ENCODE peak calls at places on chromosome 16, in five cellular contexts. One of them, this sample, is unnamed.

GRCh38 chr16:27285676-27286196 is 17.2 kb upstream of the NSMCE1 start:
- DNase-seq in tibial artery: peak; percentile 70
- DNase-seq in GM13977: no peak
- DNase-seq in thyroid gland: no peak
- DNase-seq in progenitor cell of endocrine pancreas: no peak
- DNase-seq in this sample: no peak

GRCh38 chr16:71327720-71328119 is 30.8 kb upstream of the CALB2 start:
- DNase-seq in tibial artery: no peak
- DNase-seq in GM13977: no peak
- DNase-seq in thyroid gland: no peak
- DNase-seq in progenitor cell of endocrine pancreas: no peak
- DNase-seq in this sample: no peak

GRCh38 chr16:20901441-20902112 is 1.0 kb downstream of the LYRM1 start:
- DNase-seq in tibial artery: peak; percentile 67
- DNase-seq in GM13977: peak; percentile 58
- DNase-seq in thyroid gland: peak; percentile 56
- DNase-seq in progenitor cell of endocrine pancreas: peak; percentile 26
- DNase-seq in this sample: peak; percentile 12

GRCh38 chr16:17229766-17230165 is 241.0 kb downstream of the XYLT1 start:
- DNase-seq in tibial artery: no peak
- DNase-seq in GM13977: no peak
- DNase-seq in thyroid gland: no peak
- DNase-seq in progenitor cell of endocrine pancreas: no peak
- DNase-seq in this sample: no peak

GRCh38 chr16:68000450-68000849 is 1.2 kb upstream of the DPEP2 start:
- DNase-seq in tibial artery: no peak
- DNase-seq in GM13977: no peak
- DNase-seq in thyroid gland: no peak
- DNase-seq in progenitor cell of endocrine pancreas: no peak
- DNase-seq in this sample: no peak

GRCh38 chr16:78297066-78297666 is 197.7 kb downstream of the WWOX start:
- DNase-seq in tibial artery: no peak
- DNase-seq in GM13977: no peak
- DNase-seq in thyroid gland: peak; percentile 39
- DNase-seq in progenitor cell of endocrine pancreas: no peak
- DNase-seq in this sample: peak; percentile 27

GRCh38 chr16:4800290-4801041 is 2.0 kb downstream of the ROGDI start:
- DNase-seq in tibial artery: no peak
- DNase-seq in GM13977: peak; percentile 41
- DNase-seq in thyroid gland: peak; percentile 28
- DNase-seq in progenitor cell of endocrine pancreas: no peak
- DNase-seq in this sample: peak; percentile 26

GRCh38 chr16:30121741-30122620 is 1.0 kb downstream of the MAPK3 start:
- DNase-seq in tibial artery: peak; percentile 82
- DNase-seq in GM13977: no peak
- DNase-seq in thyroid gland: peak; percentile 55
- DNase-seq in progenitor cell of endocrine pancreas: no peak
- DNase-seq in this sample: no peak

GRCh38 chr16:57711-58110 is 4.1 kb downstream of the SNRNP25 start:
- DNase-seq in tibial artery: no peak
- DNase-seq in GM13977: no peak
- DNase-seq in thyroid gland: no peak
- DNase-seq in progenitor cell of endocrine pancreas: no peak
- DNase-seq in this sample: no peak

GRCh38 chr16:17780181-17780580 is 309.4 kb upstream of the XYLT1 start:
- DNase-seq in tibial artery: no peak
- DNase-seq in GM13977: no peak
- DNase-seq in thyroid gland: no peak
- DNase-seq in progenitor cell of endocrine pancreas: no peak
- DNase-seq in this sample: no peak

GRCh38 chr16:89478576-89479221 is 11.7 kb downstream of the ANKRD11 start:
- DNase-seq in tibial artery: no peak
- DNase-seq in GM13977: no peak
- DNase-seq in thyroid gland: no peak
- DNase-seq in progenitor cell of endocrine pancreas: no peak
- DNase-seq in this sample: no peak

GRCh38 chr16:52537463-52537862 is 9.5 kb downstream of the TOX3 start:
- DNase-seq in tibial artery: no peak
- DNase-seq in GM13977: no peak
- DNase-seq in thyroid gland: no peak
- DNase-seq in progenitor cell of endocrine pancreas: no peak
- DNase-seq in this sample: no peak

GRCh38 chr16:55655709-55656694 is at the start of gene SLC6A2:
- DNase-seq in tibial artery: no peak
- DNase-seq in GM13977: peak; percentile 20
- DNase-seq in thyroid gland: peak; percentile 7
- DNase-seq in progenitor cell of endocrine pancreas: peak; percentile 21
- DNase-seq in this sample: peak; percentile 67
- TF ChIP-seq CTCF in tibial artery: no peak
- TF ChIP-seq CTCF in GM13977: no peak
- TF ChIP-seq CTCF in thyroid gland: no peak
- TF ChIP-seq CTCF in progenitor cell of endocrine pancreas: peak; percentile 36
- TF ChIP-seq CTCF in this sample: peak; percentile 28

GRCh38 chr16:19389246-19389645 is 28.4 kb upstream of the TMC5 start:
- DNase-seq in tibial artery: no peak
- DNase-seq in GM13977: peak; percentile 58
- DNase-seq in thyroid gland: peak; percentile 75
- DNase-seq in progenitor cell of endocrine pancreas: peak; percentile 32
- DNase-seq in this sample: peak; percentile 57
- TF ChIP-seq CTCF in tibial artery: peak; percentile 7
- TF ChIP-seq CTCF in GM13977: peak; percentile 75
- TF ChIP-seq CTCF in thyroid gland: peak; percentile 53
- TF ChIP-seq CTCF in progenitor cell of endocrine pancreas: peak; percentile 67
- TF ChIP-seq CTCF in this sample: peak; percentile 43

GRCh38 chr16:8663192-8664089 is 11.0 kb upstream of the ABAT start:
- DNase-seq in tibial artery: no peak
- DNase-seq in GM13977: no peak
- DNase-seq in thyroid gland: peak; percentile 19
- DNase-seq in progenitor cell of endocrine pancreas: no peak
- DNase-seq in this sample: no peak
- TF ChIP-seq CTCF in tibial artery: no peak
- TF ChIP-seq CTCF in GM13977: no peak
- TF ChIP-seq CTCF in thyroid gland: no peak
- TF ChIP-seq CTCF in progenitor cell of endocrine pancreas: no peak
- TF ChIP-seq CTCF in this sample: no peak

GRCh38 chr16:55853114-55853513 is 20.2 kb upstream of the CES1 start:
- DNase-seq in tibial artery: no peak
- DNase-seq in GM13977: no peak
- DNase-seq in thyroid gland: no peak
- DNase-seq in progenitor cell of endocrine pancreas: no peak
- DNase-seq in this sample: no peak
- TF ChIP-seq CTCF in tibial artery: no peak
- TF ChIP-seq CTCF in GM13977: no peak
- TF ChIP-seq CTCF in thyroid gland: no peak
- TF ChIP-seq CTCF in progenitor cell of endocrine pancreas: no peak
- TF ChIP-seq CTCF in this sample: no peak

This sample was measured in nephron progenitor cell.